ENCODE peak calls at places on chromosomes 4 and X, in ten cellular contexts. One of them, this sample, is unnamed.

GRCh38 chr4:112225157-112225556 is 6.4 kb upstream of the AP1AR start:
- DNase-seq in GM23248: no peak
- DNase-seq in thyroid gland: no peak
- DNase-seq in dorsolateral prefrontal cortex: no peak
- DNase-seq in fibroblast of lung: no peak
- DNase-seq in CD8-positive, alpha-beta memory T cell: no peak
- DNase-seq in neural progenitor cell: no peak
- DNase-seq in PC-9: no peak
- DNase-seq in small intestine: no peak
- DNase-seq in lower lobe of right lung: no peak
- DNase-seq in this sample: no peak

GRCh38 chr4:22465349-22465748 is 50.5 kb downstream of the ADGRA3 start:
- DNase-seq in GM23248: no peak
- DNase-seq in thyroid gland: no peak
- DNase-seq in dorsolateral prefrontal cortex: no peak
- DNase-seq in fibroblast of lung: no peak
- DNase-seq in CD8-positive, alpha-beta memory T cell: no peak
- DNase-seq in neural progenitor cell: no peak
- DNase-seq in PC-9: no peak
- DNase-seq in small intestine: no peak
- DNase-seq in lower lobe of right lung: no peak
- DNase-seq in this sample: no peak

GRCh38 chr4:188396037-188396436 is 256.8 kb downstream of the TRIML1 start:
- DNase-seq in GM23248: no peak
- DNase-seq in thyroid gland: no peak
- DNase-seq in dorsolateral prefrontal cortex: no peak
- DNase-seq in fibroblast of lung: no peak
- DNase-seq in CD8-positive, alpha-beta memory T cell: no peak
- DNase-seq in neural progenitor cell: no peak
- DNase-seq in PC-9: no peak
- DNase-seq in small intestine: no peak
- DNase-seq in lower lobe of right lung: no peak
- DNase-seq in this sample: no peak

GRCh38 chrX:331772-332495 is 13.3 kb upstream of the GTPBP6 start:
- DNase-seq in GM23248: no peak
- DNase-seq in thyroid gland: peak; percentile 0
- DNase-seq in dorsolateral prefrontal cortex: no peak
- DNase-seq in fibroblast of lung: no peak
- DNase-seq in CD8-positive, alpha-beta memory T cell: no peak
- DNase-seq in neural progenitor cell: no peak
- DNase-seq in PC-9: no peak
- DNase-seq in small intestine: no peak
- DNase-seq in lower lobe of right lung: peak; percentile 43
- DNase-seq in this sample: no peak

GRCh38 chr4:169005453-169006099 is 4.5 kb downstream of the CBR4 start:
- DNase-seq in GM23248: peak; percentile 56
- DNase-seq in thyroid gland: no peak
- DNase-seq in dorsolateral prefrontal cortex: no peak
- DNase-seq in fibroblast of lung: peak; percentile 51
- DNase-seq in CD8-positive, alpha-beta memory T cell: no peak
- DNase-seq in neural progenitor cell: no peak
- DNase-seq in PC-9: no peak
- DNase-seq in small intestine: peak; percentile 40
- DNase-seq in lower lobe of right lung: no peak
- DNase-seq in this sample: no peak

GRCh38 chrX:23900220-23900797 is 7.4 kb downstream of the APOO start:
- DNase-seq in GM23248: peak; percentile 39
- DNase-seq in thyroid gland: no peak
- DNase-seq in dorsolateral prefrontal cortex: no peak
- DNase-seq in fibroblast of lung: no peak
- DNase-seq in CD8-positive, alpha-beta memory T cell: no peak
- DNase-seq in neural progenitor cell: no peak
- DNase-seq in PC-9: no peak
- DNase-seq in small intestine: peak; percentile 41
- DNase-seq in lower lobe of right lung: no peak
- DNase-seq in this sample: no peak

GRCh38 chr4:166527500-166527899 is 654.5 kb downstream of the TLL1 start:
- DNase-seq in GM23248: no peak
- DNase-seq in thyroid gland: no peak
- DNase-seq in dorsolateral prefrontal cortex: no peak
- DNase-seq in fibroblast of lung: peak; percentile 1
- DNase-seq in CD8-positive, alpha-beta memory T cell: no peak
- DNase-seq in neural progenitor cell: peak; percentile 11
- DNase-seq in PC-9: no peak
- DNase-seq in small intestine: no peak
- DNase-seq in lower lobe of right lung: no peak
- DNase-seq in this sample: no peak

GRCh38 chr4:87150498-87151261 is 69.7 kb downstream of the KLHL8 start:
- DNase-seq in GM23248: peak; percentile 71
- DNase-seq in thyroid gland: peak; percentile 39
- DNase-seq in dorsolateral prefrontal cortex: no peak
- DNase-seq in fibroblast of lung: peak; percentile 79
- DNase-seq in CD8-positive, alpha-beta memory T cell: peak; percentile 35
- DNase-seq in neural progenitor cell: peak; percentile 80
- DNase-seq in PC-9: peak; percentile 16
- DNase-seq in small intestine: peak; percentile 85
- DNase-seq in lower lobe of right lung: no peak
- DNase-seq in this sample: no peak

GRCh38 chrX:46994096-46994495 is 81.9 kb downstream of the JADE3 start:
- DNase-seq in GM23248: no peak
- DNase-seq in thyroid gland: no peak
- DNase-seq in dorsolateral prefrontal cortex: no peak
- DNase-seq in fibroblast of lung: no peak
- DNase-seq in CD8-positive, alpha-beta memory T cell: no peak
- DNase-seq in neural progenitor cell: peak; percentile 5
- DNase-seq in PC-9: no peak
- DNase-seq in small intestine: no peak
- DNase-seq in lower lobe of right lung: no peak
- DNase-seq in this sample: no peak

GRCh38 chrX:150476183-150476699 is 92.2 kb upstream of the MTM1 start:
- DNase-seq in GM23248: no peak
- DNase-seq in thyroid gland: no peak
- DNase-seq in dorsolateral prefrontal cortex: no peak
- DNase-seq in fibroblast of lung: peak; percentile 91
- DNase-seq in CD8-positive, alpha-beta memory T cell: no peak
- DNase-seq in neural progenitor cell: no peak
- DNase-seq in PC-9: no peak
- DNase-seq in small intestine: no peak
- DNase-seq in lower lobe of right lung: no peak
- DNase-seq in this sample: no peak

GRCh38 chrX:44669626-44670025 is 127.0 kb upstream of the FUNDC1 start:
- DNase-seq in GM23248: peak; percentile 42
- DNase-seq in thyroid gland: no peak
- DNase-seq in dorsolateral prefrontal cortex: no peak
- DNase-seq in fibroblast of lung: no peak
- DNase-seq in CD8-positive, alpha-beta memory T cell: no peak
- DNase-seq in neural progenitor cell: no peak
- DNase-seq in PC-9: no peak
- DNase-seq in small intestine: no peak
- DNase-seq in lower lobe of right lung: no peak
- DNase-seq in this sample: no peak

DNA sequence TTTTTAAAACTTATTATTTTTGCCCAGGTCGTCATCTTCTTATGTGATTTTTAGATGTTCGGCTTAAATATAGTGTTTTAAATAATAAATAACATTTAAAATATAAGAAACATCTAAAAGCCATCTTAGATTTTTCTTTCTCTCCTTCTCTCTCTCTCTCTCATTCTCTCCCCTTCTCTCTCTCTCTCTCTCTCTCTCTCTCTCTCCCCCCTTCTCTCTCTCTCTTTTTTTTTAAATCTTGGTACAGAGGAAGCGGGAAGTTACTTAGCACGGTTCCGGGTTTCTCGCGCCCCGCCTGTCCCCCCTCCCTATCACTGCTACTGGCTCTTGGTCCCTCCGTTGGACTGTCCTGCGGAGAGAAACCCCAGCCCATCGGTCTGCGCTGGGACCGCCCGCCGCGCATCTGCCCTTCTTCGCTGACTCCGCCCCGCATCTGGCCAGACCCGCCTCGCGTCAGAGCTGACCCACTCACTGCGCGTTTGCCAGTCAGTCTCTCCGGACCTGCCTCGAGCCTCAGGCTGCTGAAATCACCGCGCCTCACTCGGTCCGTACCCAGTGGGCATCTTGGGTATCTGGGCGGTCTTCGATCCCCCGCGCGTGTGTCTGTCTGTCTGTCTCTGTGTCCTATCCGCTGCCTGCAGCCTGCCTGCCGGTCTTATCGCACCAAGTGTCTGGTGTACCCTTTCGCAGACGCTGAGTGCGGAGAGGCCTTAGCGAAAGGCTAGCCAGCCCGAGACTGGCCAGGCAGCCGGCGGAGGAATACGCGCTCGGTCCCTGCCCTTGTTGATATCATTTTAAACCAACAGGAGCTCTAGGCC is at the start of gene PABPC5:
- DNase-seq in GM23248: peak; percentile 92
- DNase-seq in thyroid gland: peak; percentile 86
- DNase-seq in dorsolateral prefrontal cortex: peak; percentile 56
- DNase-seq in fibroblast of lung: peak; percentile 87
- DNase-seq in CD8-positive, alpha-beta memory T cell: no peak
- DNase-seq in neural progenitor cell: peak; percentile 88
- DNase-seq in PC-9: no peak
- DNase-seq in small intestine: peak; percentile 0
- DNase-seq in lower lobe of right lung: peak; percentile 49
- DNase-seq in this sample: peak; percentile 90
- H3K27ac ChIP-seq in GM23248: peak within 1 kb of the TSS; percentile 84
- H3K27ac ChIP-seq in thyroid gland: peak within 1 kb of the TSS; percentile 60
- H3K27ac ChIP-seq in dorsolateral prefrontal cortex: peak within 1 kb of the TSS; percentile 73
- H3K27ac ChIP-seq in fibroblast of lung: peak within 1 kb of the TSS; percentile 87
- H3K27ac ChIP-seq in CD8-positive, alpha-beta memory T cell: no peak within 1 kb of the TSS
- H3K27ac ChIP-seq in neural progenitor cell: no peak within 1 kb of the TSS
- H3K27ac ChIP-seq in PC-9: no peak within 1 kb of the TSS
- H3K27ac ChIP-seq in small intestine: no peak within 1 kb of the TSS
- H3K27ac ChIP-seq in lower lobe of right lung: peak within 1 kb of the TSS; percentile 60
- H3K27ac ChIP-seq in this sample: peak within 1 kb of the TSS; percentile 80

GRCh38 chr4:101201421-101201820 is 145.9 kb downstream of the PPP3CA start:
- DNase-seq in GM23248: no peak
- DNase-seq in thyroid gland: no peak
- DNase-seq in dorsolateral prefrontal cortex: no peak
- DNase-seq in fibroblast of lung: peak; percentile 36
- DNase-seq in CD8-positive, alpha-beta memory T cell: no peak
- DNase-seq in neural progenitor cell: no peak
- DNase-seq in PC-9: no peak
- DNase-seq in small intestine: no peak
- DNase-seq in lower lobe of right lung: no peak
- DNase-seq in this sample: no peak

GRCh38 chr4:101200561-101200960 is 146.8 kb downstream of the PPP3CA start:
- DNase-seq in GM23248: peak; percentile 94
- DNase-seq in thyroid gland: no peak
- DNase-seq in dorsolateral prefrontal cortex: no peak
- DNase-seq in fibroblast of lung: peak; percentile 98
- DNase-seq in CD8-positive, alpha-beta memory T cell: no peak
- DNase-seq in neural progenitor cell: no peak
- DNase-seq in PC-9: no peak
- DNase-seq in small intestine: peak; percentile 22
- DNase-seq in lower lobe of right lung: no peak
- DNase-seq in this sample: no peak

GRCh38 chr4:101199507-101200285 is 147.6 kb downstream of the PPP3CA start:
- DNase-seq in GM23248: peak; percentile 63
- DNase-seq in thyroid gland: no peak
- DNase-seq in dorsolateral prefrontal cortex: no peak
- DNase-seq in fibroblast of lung: peak; percentile 43
- DNase-seq in CD8-positive, alpha-beta memory T cell: no peak
- DNase-seq in neural progenitor cell: no peak
- DNase-seq in PC-9: no peak
- DNase-seq in small intestine: no peak
- DNase-seq in lower lobe of right lung: no peak
- DNase-seq in this sample: no peak

GRCh38 chr4:101198741-101199339 is 148.5 kb downstream of the PPP3CA start:
- DNase-seq in GM23248: no peak
- DNase-seq in thyroid gland: no peak
- DNase-seq in dorsolateral prefrontal cortex: no peak
- DNase-seq in fibroblast of lung: no peak
- DNase-seq in CD8-positive, alpha-beta memory T cell: no peak
- DNase-seq in neural progenitor cell: no peak
- DNase-seq in PC-9: no peak
- DNase-seq in small intestine: peak; percentile 16
- DNase-seq in lower lobe of right lung: no peak
- DNase-seq in this sample: no peak

GRCh38 chr4:101197350-101197749 is 150.0 kb downstream of the PPP3CA start:
- DNase-seq in GM23248: no peak
- DNase-seq in thyroid gland: no peak
- DNase-seq in dorsolateral prefrontal cortex: no peak
- DNase-seq in fibroblast of lung: no peak
- DNase-seq in CD8-positive, alpha-beta memory T cell: no peak
- DNase-seq in neural progenitor cell: no peak
- DNase-seq in PC-9: no peak
- DNase-seq in small intestine: peak; percentile 29
- DNase-seq in lower lobe of right lung: no peak
- DNase-seq in this sample: no peak
- H3K27ac ChIP-seq in GM23248: no peak overlapping the region
- H3K27ac ChIP-seq in thyroid gland: peak overlapping the region; percentile 47
- H3K27ac ChIP-seq in dorsolateral prefrontal cortex: no peak overlapping the region
- H3K27ac ChIP-seq in fibroblast of lung: no peak overlapping the region
- H3K27ac ChIP-seq in CD8-positive, alpha-beta memory T cell: no peak overlapping the region
- H3K27ac ChIP-seq in neural progenitor cell: no peak overlapping the region
- H3K27ac ChIP-seq in PC-9: no peak overlapping the region
- H3K27ac ChIP-seq in small intestine: no peak overlapping the region
- H3K27ac ChIP-seq in lower lobe of right lung: no peak overlapping the region
- H3K27ac ChIP-seq in this sample: no peak overlapping the region

GRCh38 chrX:134369576-134369975 is 90.4 kb upstream of the HPRT1 start:
- DNase-seq in GM23248: no peak
- DNase-seq in thyroid gland: no peak
- DNase-seq in dorsolateral prefrontal cortex: no peak
- DNase-seq in fibroblast of lung: no peak
- DNase-seq in CD8-positive, alpha-beta memory T cell: no peak
- DNase-seq in neural progenitor cell: no peak
- DNase-seq in PC-9: no peak
- DNase-seq in small intestine: no peak
- DNase-seq in lower lobe of right lung: no peak
- DNase-seq in this sample: no peak
- H3K27ac ChIP-seq in GM23248: no peak overlapping the region
- H3K27ac ChIP-seq in thyroid gland: no peak overlapping the region
- H3K27ac ChIP-seq in dorsolateral prefrontal cortex: no peak overlapping the region
- H3K27ac ChIP-seq in fibroblast of lung: no peak overlapping the region
- H3K27ac ChIP-seq in CD8-positive, alpha-beta memory T cell: no peak overlapping the region
- H3K27ac ChIP-seq in neural progenitor cell: no peak overlapping the region
- H3K27ac ChIP-seq in PC-9: no peak overlapping the region
- H3K27ac ChIP-seq in small intestine: no peak overlapping the region
- H3K27ac ChIP-seq in lower lobe of right lung: no peak overlapping the region
- H3K27ac ChIP-seq in this sample: no peak overlapping the region

DNA sequence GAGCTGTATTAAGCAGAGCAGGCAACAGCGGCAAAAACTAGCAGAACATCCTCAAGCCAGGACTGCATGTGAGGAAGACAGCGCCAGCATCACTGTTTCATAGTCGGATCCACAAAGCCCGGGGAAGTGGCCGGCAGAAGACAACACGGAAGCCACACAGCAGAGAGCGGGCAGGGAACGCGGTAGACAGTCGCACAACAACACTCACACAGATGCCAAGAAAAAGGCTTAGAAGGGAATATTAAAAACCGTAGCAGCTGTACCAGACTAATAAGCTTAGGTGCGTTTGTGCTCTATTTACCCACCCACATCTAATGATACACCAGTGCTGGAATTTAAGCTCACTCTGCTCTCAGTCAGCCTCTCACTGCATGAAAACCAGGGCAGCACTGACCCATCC is 16.0 kb downstream of the ZFYVE28 start:
- DNase-seq in GM23248: no peak
- DNase-seq in thyroid gland: no peak
- DNase-seq in dorsolateral prefrontal cortex: no peak
- DNase-seq in fibroblast of lung: no peak
- DNase-seq in CD8-positive, alpha-beta memory T cell: no peak
- DNase-seq in neural progenitor cell: no peak
- DNase-seq in PC-9: no peak
- DNase-seq in small intestine: no peak
- DNase-seq in lower lobe of right lung: no peak
- DNase-seq in this sample: no peak
- H3K27ac ChIP-seq in GM23248: no peak overlapping the region
- H3K27ac ChIP-seq in thyroid gland: no peak overlapping the region
- H3K27ac ChIP-seq in dorsolateral prefrontal cortex: peak overlapping the region; percentile 85
- H3K27ac ChIP-seq in fibroblast of lung: no peak overlapping the region
- H3K27ac ChIP-seq in CD8-positive, alpha-beta memory T cell: no peak overlapping the region
- H3K27ac ChIP-seq in neural progenitor cell: no peak overlapping the region
- H3K27ac ChIP-seq in PC-9: no peak overlapping the region
- H3K27ac ChIP-seq in small intestine: no peak overlapping the region
- H3K27ac ChIP-seq in lower lobe of right lung: no peak overlapping the region
- H3K27ac ChIP-seq in this sample: no peak overlapping the region